ENCODE peak calls at places on chromosomes 16 and 17, in seven cellular contexts. B is CD8-positive, alpha-beta T cell; D is right cardiac atrium; C is keratinocyte; Z is K562; K is naive thymus-derived CD4-positive, alpha-beta T cell; J is neural progenitor cell. N is an unnamed sample.

GRCh38 chr16:48014349-48015135 is 141.3 kb downstream of the ABCC12 start:
- DNase-seq in B (no peak), D (no peak), C (peak), Z (no peak), K (no peak), J (peak), N (peak)

GRCh38 chr17:1076982-1077302 is 80.0 kb downstream of the TIMM22 start:
- DNase-seq in B (no peak), D (no peak), C (no peak), Z (no peak), K (no peak), J (no peak), N (no peak)

GRCh38 chr16:89308391-89309333 is 91.2 kb downstream of the ZNF778 start:
- DNase-seq in B (peak), D (peak), C (no peak), Z (peak), K (peak), J (peak), N (no peak)

GRCh38 chr17:44774271-44775135 is 15.7 kb downstream of the ADAM11 start:
- DNase-seq in B (peak), D (peak), C (no peak), Z (peak), K (peak), J (peak), N (peak)

GRCh38 chr17:40530988-40531971 is 29.9 kb upstream of the TNS4 start:
- DNase-seq in B (peak), D (no peak), C (no peak), Z (no peak), K (no peak), J (no peak), N (no peak)

GRCh38 chr16:27408602-27409031 is 6.6 kb downstream of the IL21R start:
- DNase-seq in B (no peak), D (no peak), C (no peak), Z (no peak), K (no peak), J (no peak), N (no peak)

GRCh38 chr17:82892869-82893565 is 53.2 kb upstream of the ZNF750 start:
- DNase-seq in B (peak), D (peak), C (no peak), Z (no peak), K (peak), J (no peak), N (no peak)

GRCh38 chr17:63705657-63706056 is 5.7 kb upstream of the LIMD2 start:
- DNase-seq in B (no peak), D (no peak), C (no peak), Z (no peak), K (no peak), J (no peak), N (no peak)

GRCh38 chr17:58325289-58325726 is 3.3 kb downstream of the TSPOAP1 start:
- DNase-seq in B (no peak), D (no peak), C (no peak), Z (no peak), K (no peak), J (peak), N (no peak)

GRCh38 chr16:2776500-2777139 is 460 bp downstream of the ELOB start:
- DNase-seq in B (peak), D (no peak), C (no peak), Z (peak), K (no peak), J (peak), N (peak)

GRCh38 chr17:850828-851759 is 68.9 kb downstream of the MRM3 start:
- DNase-seq in B (no peak), D (no peak), C (no peak), Z (no peak), K (no peak), J (peak), N (no peak)

GRCh38 chr17:68600123-68600880 is 865 bp downstream of the FAM20A start:
- DNase-seq in B (no peak), D (peak), C (no peak), Z (no peak), K (no peak), J (peak), N (peak)

GRCh38 chr17:33452797-33453196 is 159.7 kb upstream of the ASIC2 start:
- DNase-seq in B (no peak), D (no peak), C (no peak), Z (no peak), K (no peak), J (no peak), N (no peak)

GRCh38 chr16:89322381-89323119 is 105.0 kb downstream of the ZNF778 start:
- DNase-seq in B (no peak), D (peak), C (no peak), Z (peak), K (no peak), J (peak), N (peak)

GRCh38 chr16:3607634-3608033 is 3.8 kb downstream of the SLX4 start:
- DNase-seq in B (no peak), D (no peak), C (no peak), Z (no peak), K (no peak), J (no peak), N (no peak)

GRCh38 chr17:71535311-71535710 is 585.5 kb upstream of the SOX9 start:
- DNase-seq in B (no peak), D (no peak), C (no peak), Z (no peak), K (no peak), J (no peak), N (no peak)

GRCh38 chr16:72066747-72067146 is 3.7 kb downstream of the HPR start:
- DNase-seq in B (no peak), D (no peak), C (no peak), Z (peak), K (peak), J (peak), N (no peak)

GRCh38 chr16:67013823-67014640 is 14.9 kb upstream of the CBFB start:
- DNase-seq in B (peak), D (peak), C (no peak), Z (peak), K (peak), J (peak), N (peak)

GRCh38 chr16:56569971-56570370 is 5.1 kb downstream of the MT4 start:
- DNase-seq in B (no peak), D (no peak), C (no peak), Z (no peak), K (no peak), J (no peak), N (no peak)

GRCh38 chr17:35889818-35890773 is 9.9 kb upstream of the CCL5 start:
- DNase-seq in B (no peak), D (no peak), C (no peak), Z (no peak), K (no peak), J (peak), N (no peak)

GRCh38 chr17:31858647-31859486 is at the start of gene COPRS:
- DNase-seq in B (peak), D (peak), C (peak), Z (peak), K (peak), J (peak), N (peak)

GRCh38 chr17:36686123-36686669 is 84.8 kb downstream of the MRM1 start:
- DNase-seq in B (no peak), D (no peak), C (peak), Z (no peak), K (no peak), J (no peak), N (peak)

GRCh38 chr16:48864055-48864454 is 254.1 kb upstream of the N4BP1 start:
- DNase-seq in B (no peak), D (no peak), C (no peak), Z (no peak), K (no peak), J (no peak), N (no peak)

GRCh38 chr17:50618300-50618699 is 16.4 kb upstream of the ABCC3 start:
- DNase-seq in B (no peak), D (no peak), C (no peak), Z (no peak), K (no peak), J (no peak), N (no peak)

GRCh38 chr17:67068999-67069398 is 24.6 kb downstream of the CACNG1 start:
- DNase-seq in B (no peak), D (no peak), C (no peak), Z (no peak), K (no peak), J (no peak), N (no peak)

GRCh38 chr16:26830716-26831115 is 236.0 kb upstream of the C16orf82 start:
- DNase-seq in B (no peak), D (no peak), C (no peak), Z (no peak), K (no peak), J (peak), N (no peak)

GRCh38 chr16:82979406-82980111 is 352.8 kb downstream of the CDH13 start:
- DNase-seq in B (no peak), D (no peak), C (no peak), Z (no peak), K (no peak), J (no peak), N (no peak)

GRCh38 chr16:30741461-30741914 is 6.7 kb upstream of the PHKG2 start:
- DNase-seq in B (no peak), D (no peak), C (peak), Z (no peak), K (no peak), J (no peak), N (peak)

GRCh38 chr17:45813051-45813731 is 29.1 kb downstream of the CRHR1 start:
- DNase-seq in B (no peak), D (no peak), C (no peak), Z (peak), K (no peak), J (peak), N (no peak)

GRCh38 chr16:1721372-1721771 is 15.4 kb downstream of the MAPK8IP3 start:
- DNase-seq in B (no peak), D (no peak), C (no peak), Z (no peak), K (no peak), J (no peak), N (no peak)

GRCh38 chr17:29867643-29868181 is 62.3 kb downstream of the SSH2 start:
- DNase-seq in B (no peak), D (no peak), C (no peak), Z (no peak), K (no peak), J (no peak), N (no peak)

GRCh38 chr17:35684046-35684802 is 47.2 kb upstream of the RASL10B start:
- DNase-seq in B (no peak), D (no peak), C (no peak), Z (no peak), K (no peak), J (peak), N (no peak)

GRCh38 chr16:79600636-79601091 is at the start of gene MAF:
- DNase-seq in B (peak), D (peak), C (peak), Z (peak), K (peak), J (peak), N (peak)

GRCh38 chr17:76935331-76935730 is 67.1 kb downstream of the MGAT5B start:
- DNase-seq in B (no peak), D (no peak), C (peak), Z (no peak), K (no peak), J (no peak), N (no peak)

GRCh38 chr17:17305282-17305801 is 2.2 kb downstream of the NT5M start:
- DNase-seq in B (peak), D (no peak), C (no peak), Z (peak), K (peak), J (no peak), N (no peak)

GRCh38 chr16:15427648-15428239 is 6.6 kb upstream of the BMERB1 start:
- DNase-seq in B (peak), D (peak), C (no peak), Z (peak), K (peak), J (peak), N (peak)

GRCh38 chr17:6927290-6927844 is 68.5 kb upstream of the ALOX12 start:
- DNase-seq in B (no peak), D (no peak), C (no peak), Z (no peak), K (no peak), J (no peak), N (no peak)

GRCh38 chr17:81519284-81520020 is 6.9 kb upstream of the ACTG1 start:
- DNase-seq in B (peak), D (peak), C (no peak), Z (peak), K (peak), J (peak), N (no peak)

GRCh38 chr16:20676268-20676828 is 21.1 kb downstream of the ACSM1 start:
- DNase-seq in B (no peak), D (peak), C (no peak), Z (no peak), K (no peak), J (no peak), N (no peak)
- H3K4me3 ChIP-seq in B (peak), D (peak), C (peak), Z (peak), K (peak), J (peak), N (no peak)

GRCh38 chr16:23712976-23713375 is at the start of gene ERN2:
- DNase-seq in B (no peak), D (no peak), C (no peak), Z (peak), K (no peak), J (peak), N (no peak)
- H3K4me3 ChIP-seq in B (no peak), D (no peak), C (no peak), Z (no peak), K (no peak), J (peak), N (no peak)

GRCh38 chr17:13362341-13363122 is 239.2 kb downstream of the HS3ST3A1 start:
- DNase-seq in B (no peak), D (no peak), C (no peak), Z (no peak), K (no peak), J (peak), N (peak)
- H3K4me3 ChIP-seq in B (no peak), D (no peak), C (no peak), Z (no peak), K (no peak), J (no peak), N (no peak)

GRCh38 chr16:17070882-17071592 is 399.7 kb downstream of the XYLT1 start:
- DNase-seq in B (peak), D (no peak), C (peak), Z (no peak), K (peak), J (peak), N (no peak)
- H3K4me3 ChIP-seq in B (peak), D (no peak), C (peak), Z (no peak), K (peak), J (no peak), N (no peak)

DNA sequence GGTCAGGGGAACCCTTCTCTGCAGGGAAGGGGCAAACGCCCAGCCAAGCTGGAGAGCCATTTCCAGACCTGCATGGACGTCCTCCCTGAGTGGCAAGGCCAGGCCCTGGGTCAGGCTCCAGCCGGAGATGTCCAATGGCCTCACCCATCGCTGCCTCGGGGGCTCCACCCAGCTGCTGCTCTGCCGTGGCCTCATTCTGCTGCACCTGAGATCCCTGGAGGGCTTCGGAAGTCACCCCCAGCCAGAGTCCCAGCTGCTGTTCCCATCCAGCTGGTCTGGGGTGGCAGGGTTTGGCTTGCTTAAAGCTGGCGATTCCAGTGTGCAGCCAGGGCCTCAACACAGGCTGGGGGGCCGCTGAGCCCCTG is 190.0 kb upstream of the GSE1 start:
- DNase-seq in B (no peak), D (peak), C (no peak), Z (no peak), K (no peak), J (no peak), N (no peak)
- H3K4me3 ChIP-seq in B (no peak), D (no peak), C (no peak), Z (no peak), K (no peak), J (no peak), N (no peak)

DNA sequence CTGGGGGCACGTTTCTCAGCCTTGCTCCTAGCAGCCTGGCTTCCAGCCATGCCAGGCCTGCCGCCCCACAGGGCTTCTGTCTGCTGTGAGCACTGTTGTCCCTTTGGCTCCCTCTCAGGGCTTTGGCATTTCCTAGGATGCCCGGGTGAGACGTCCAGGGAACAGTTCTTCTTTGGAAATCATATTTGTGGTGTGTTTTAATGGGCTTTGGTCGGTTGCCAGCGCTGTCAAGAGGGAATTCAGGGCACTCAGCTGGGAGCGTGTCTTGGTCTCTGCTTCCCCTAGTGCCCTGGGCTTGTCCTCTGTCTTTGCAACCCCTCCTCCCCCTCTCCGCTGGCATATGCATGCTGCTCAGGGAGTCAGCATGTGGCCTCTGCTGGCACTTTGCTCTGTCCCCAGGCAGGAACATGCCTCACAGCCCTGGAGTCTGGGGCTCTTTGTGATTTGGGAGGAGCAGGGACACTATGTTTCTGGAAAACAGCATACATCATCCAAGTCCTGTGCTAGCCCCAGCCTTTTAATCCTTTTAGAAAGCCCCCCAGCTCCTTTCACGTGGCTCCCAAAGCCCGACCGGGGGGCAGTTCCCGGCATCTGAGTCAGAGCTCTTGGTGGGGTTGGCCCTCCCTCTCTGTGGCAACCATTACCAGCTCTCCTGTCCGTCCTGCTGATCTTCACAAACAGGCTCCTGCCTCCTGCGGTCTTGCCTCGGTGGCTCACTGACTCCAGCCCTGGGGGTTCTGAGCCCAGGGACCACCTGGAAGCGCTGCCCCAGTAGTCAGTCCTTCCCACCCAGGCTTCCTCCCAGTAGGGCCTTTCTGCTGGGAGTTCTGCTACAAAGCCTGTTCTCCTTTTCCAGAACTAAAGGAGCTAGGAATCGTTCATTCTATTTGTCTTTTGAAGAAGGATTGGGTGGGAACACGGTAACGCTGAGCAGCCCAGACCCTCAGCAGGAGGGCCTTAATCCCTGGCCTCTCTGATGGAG is 26.7 kb downstream of the SAP30BP start:
- DNase-seq in B (no peak), D (peak), C (no peak), Z (no peak), K (no peak), J (peak), N (peak)
- H3K4me3 ChIP-seq in B (no peak), D (no peak), C (no peak), Z (no peak), K (no peak), J (peak), N (no peak)